ENCODE peak calls at places on chromosomes 3 and 15, in four cellular contexts. K is CD4-positive, CD25-positive, alpha-beta regulatory T cell; V is hypothalamus; Y is activated T-cell treated with anti-CD3 and anti-CD28 coated beads, Interleukin-2, amount 50 U/mL, for 72 hours. O is an unnamed sample.

GRCh38 chr3:4776980-4777581 is 202.2 kb upstream of the BHLHE40 start:
- DNase-seq in V (no peak), Y (peak; percentile 40), K (no peak), O (no peak)

GRCh38 chr3:158718490-158719170 is 13.6 kb downstream of the RARRES1 start:
- DNase-seq in Y (no peak), V (no peak), K (no peak), O (no peak)

GRCh38 chr15:68709826-68710225 is 110.9 kb downstream of the ANP32A start:
- DNase-seq in Y (no peak), V (no peak), K (no peak), O (no peak)

GRCh38 chr15:91302588-91303439 is 202.8 kb downstream of the SV2B start:
- DNase-seq in K (peak; percentile 61), Y (peak; percentile 5), V (no peak), O (peak; percentile 54)

GRCh38 chr15:62099171-62099601 is 32.4 kb downstream of the C2CD4A start:
- DNase-seq in V (no peak), K (no peak), Y (no peak), O (no peak)

GRCh38 chr3:188241072-188241471 is 87.1 kb downstream of the LPP start:
- DNase-seq in Y (no peak), K (no peak), V (peak; percentile 15), O (no peak)

GRCh38 chr15:43552261-43552660 is 34.9 kb downstream of the MAP1A start:
- DNase-seq in V (no peak), Y (no peak), K (no peak), O (no peak)

GRCh38 chr15:50519740-50520425 is 26.6 kb downstream of the USP50 start:
- DNase-seq in Y (no peak), V (no peak), K (no peak), O (no peak)

GRCh38 chr3:118544458-118544857 is 490.2 kb downstream of the IGSF11 start:
- DNase-seq in V (no peak), K (no peak), Y (no peak), O (peak; percentile 7)

O was measured in Jurkat, Clone E6-1.